ENCODE peak calls at places on chromosomes 7 and 10, in seven cellular contexts. T is K562, B is cardiac muscle cell, K is AG04449, S is endothelial cell of umbilical vein, R is sigmoid colon, O is brain microvascular endothelial cell. Z is an unnamed sample.

GRCh38 chr7:142607351-142607750 is 141.9 kb upstream of the PRSS1 start:
- DNase-seq in T (no peak), B (no peak), K (no peak), S (no peak), R (no peak), O (no peak), Z (no peak)

GRCh38 chr10:77737608-77738007 is 100.0 kb upstream of the KCNMA1 start:
- DNase-seq in T (no peak), B (peak), K (peak), S (peak), R (no peak), O (peak), Z (peak)

GRCh38 chr10:24966962-24967361 is 14.6 kb upstream of the PRTFDC1 start:
- DNase-seq in T (no peak), B (no peak), K (no peak), S (no peak), R (no peak), O (no peak), Z (no peak)

GRCh38 chr7:98518159-98518947 is 98.7 kb upstream of the NPTX2 start:
- DNase-seq in T (no peak), B (peak), K (no peak), S (no peak), R (peak), O (no peak), Z (no peak)

GRCh38 chr10:126373982-126374381 is 14.3 kb downstream of the ADAM12 start:
- DNase-seq in T (no peak), B (no peak), K (no peak), S (no peak), R (no peak), O (peak), Z (no peak)

GRCh38 chr7:138468244-138469123 is 8.4 kb downstream of the TRIM24 start:
- DNase-seq in T (no peak), B (peak), K (no peak), S (no peak), R (no peak), O (no peak), Z (no peak)

GRCh38 chr7:153550173-153550572 is 502.0 kb upstream of the DPP6 start:
- DNase-seq in T (no peak), B (no peak), K (no peak), S (no peak), R (no peak), O (no peak), Z (no peak)

GRCh38 chr7:28990200-28990960 is 32.2 kb upstream of the TRIL start:
- DNase-seq in T (no peak), B (peak), K (peak), S (no peak), R (no peak), O (peak), Z (no peak)

GRCh38 chr7:24728121-24728500 is 29.2 kb downstream of the GSDME start:
- DNase-seq in T (no peak), B (no peak), K (no peak), S (no peak), R (no peak), O (no peak), Z (no peak)

GRCh38 chr7:7585241-7585928 is 18.7 kb downstream of the MIOS start:
- DNase-seq in T (no peak), B (no peak), K (no peak), S (no peak), R (no peak), O (no peak), Z (no peak)

GRCh38 chr7:77827999-77828398 is 29.4 kb downstream of the PHTF2 start:
- DNase-seq in T (no peak), B (no peak), K (no peak), S (no peak), R (no peak), O (no peak), Z (no peak)

GRCh38 chr10:97015199-97015693 is 170.5 kb downstream of the SLIT1 start:
- DNase-seq in T (no peak), B (no peak), K (no peak), S (no peak), R (no peak), O (no peak), Z (no peak)

GRCh38 chr7:88429382-88429781 is 122.7 kb upstream of the STEAP4 start:
- DNase-seq in T (peak), B (no peak), K (no peak), S (peak), R (no peak), O (no peak), Z (peak)

GRCh38 chr7:27917774-27918314 is 177.9 kb downstream of the TAX1BP1 start:
- DNase-seq in T (no peak), B (peak), K (peak), S (peak), R (no peak), O (peak), Z (no peak)

GRCh38 chr10:45374451-45375052 is 536 bp downstream of the ALOX5 start:
- DNase-seq in T (no peak), B (no peak), K (no peak), S (no peak), R (no peak), O (no peak), Z (no peak)

GRCh38 chr7:117802660-117803059 is 70.6 kb downstream of the CTTNBP2 start:
- DNase-seq in T (no peak), B (no peak), K (no peak), S (no peak), R (no peak), O (no peak), Z (no peak)

GRCh38 chr7:76294344-76295024 is 8.0 kb upstream of the HSPB1 start:
- DNase-seq in T (peak), B (peak), K (peak), S (peak), R (peak), O (peak), Z (peak)

GRCh38 chr7:50613473-50613872 is 48.3 kb upstream of the DDC start:
- DNase-seq in T (no peak), B (no peak), K (no peak), S (no peak), R (no peak), O (no peak), Z (no peak)

GRCh38 chr7:901388-902154 is 25.2 kb downstream of the GET4 start:
- DNase-seq in T (peak), B (peak), K (no peak), S (peak), R (peak), O (peak), Z (peak)

GRCh38 chr7:31772211-31772610 is 85.2 kb downstream of the PPP1R17 start:
- DNase-seq in T (no peak), B (no peak), K (no peak), S (no peak), R (no peak), O (no peak), Z (no peak)

GRCh38 chr10:107666214-107666613 is 501.7 kb upstream of the SORCS1 start:
- DNase-seq in T (no peak), B (no peak), K (no peak), S (no peak), R (no peak), O (no peak), Z (no peak)

GRCh38 chr10:110615057-110615630 is 29.0 kb upstream of the RBM20 start:
- DNase-seq in T (no peak), B (no peak), K (no peak), S (no peak), R (no peak), O (no peak), Z (no peak)

GRCh38 chr7:108455833-108456677 is at the start of gene NRCAM:
- DNase-seq in T (peak), B (peak), K (no peak), S (peak), R (no peak), O (no peak), Z (no peak)

GRCh38 chr10:63273575-63273974 is 140.4 kb downstream of the NRBF2 start:
- DNase-seq in T (no peak), B (peak), K (no peak), S (peak), R (no peak), O (no peak), Z (no peak)

GRCh38 chr7:74324499-74325229 is 35.5 kb downstream of the CLIP2 start:
- DNase-seq in T (no peak), B (no peak), K (no peak), S (no peak), R (peak), O (no peak), Z (no peak)

GRCh38 chr10:30386801-30387588 is 37.9 kb upstream of the MTPAP start:
- DNase-seq in T (no peak), B (no peak), K (no peak), S (no peak), R (no peak), O (no peak), Z (no peak)

GRCh38 chr10:50361946-50362345 is 110.6 kb upstream of the ASAH2 start:
- DNase-seq in T (no peak), B (no peak), K (no peak), S (no peak), R (no peak), O (no peak), Z (no peak)

GRCh38 chr10:101060951-101061813 is 607 bp upstream of the KAZALD1 start:
- DNase-seq in T (peak), B (peak), K (peak), S (peak), R (peak), O (peak), Z (peak)

GRCh38 chr10:68826764-68827591 is at the start of gene STOX1:
- DNase-seq in T (peak), B (peak), K (no peak), S (peak), R (peak), O (peak), Z (peak)

GRCh38 chr10:45553613-45554012 is 119.0 kb downstream of the ZFAND4 start:
- DNase-seq in T (no peak), B (no peak), K (no peak), S (no peak), R (no peak), O (no peak), Z (no peak)

GRCh38 chr10:104274762-104275721 is 6.1 kb downstream of the GSTO2 start:
- DNase-seq in T (peak), B (peak), K (no peak), S (peak), R (no peak), O (no peak), Z (no peak)

GRCh38 chr7:97419898-97420297 is 302.4 kb downstream of the SDHAF3 start:
- DNase-seq in T (no peak), B (no peak), K (no peak), S (no peak), R (no peak), O (no peak), Z (no peak)

GRCh38 chr10:46229144-46229563 is 57.6 kb upstream of the ANTXRL start:
- DNase-seq in T (peak), B (peak), K (no peak), S (peak), R (no peak), O (no peak), Z (no peak)

GRCh38 chr10:43287056-43288007 is 20.5 kb upstream of the RASGEF1A start:
- DNase-seq in T (no peak), B (peak), K (no peak), S (peak), R (no peak), O (no peak), Z (no peak)

GRCh38 chr7:442457-442856 is 77.2 kb downstream of the PDGFA start:
- DNase-seq in T (no peak), B (no peak), K (no peak), S (no peak), R (no peak), O (no peak), Z (no peak)

GRCh38 chr10:11682896-11683295 is 59.3 kb upstream of the ECHDC3 start:
- DNase-seq in T (no peak), B (no peak), K (no peak), S (no peak), R (no peak), O (no peak), Z (peak)

GRCh38 chr7:76202666-76203030 is 952 bp downstream of the SRRM3 start:
- DNase-seq in T (no peak), B (no peak), K (no peak), S (no peak), R (no peak), O (no peak), Z (no peak)

GRCh38 chr7:47764746-47765145 is 182.8 kb upstream of the TNS3 start:
- DNase-seq in T (no peak), B (no peak), K (no peak), S (no peak), R (no peak), O (no peak), Z (no peak)

GRCh38 chr7:47763063-47763974 is 181.4 kb upstream of the TNS3 start:
- DNase-seq in T (no peak), B (peak), K (no peak), S (peak), R (no peak), O (peak), Z (no peak)

GRCh38 chr7:47759056-47759706 is 177.3 kb upstream of the TNS3 start:
- DNase-seq in T (no peak), B (peak), K (no peak), S (no peak), R (no peak), O (no peak), Z (no peak)

GRCh38 chr7:47762746-47763062 is 180.8 kb upstream of the TNS3 start:
- DNase-seq in T (no peak), B (no peak), K (no peak), S (no peak), R (no peak), O (no peak), Z (no peak)

DNA sequence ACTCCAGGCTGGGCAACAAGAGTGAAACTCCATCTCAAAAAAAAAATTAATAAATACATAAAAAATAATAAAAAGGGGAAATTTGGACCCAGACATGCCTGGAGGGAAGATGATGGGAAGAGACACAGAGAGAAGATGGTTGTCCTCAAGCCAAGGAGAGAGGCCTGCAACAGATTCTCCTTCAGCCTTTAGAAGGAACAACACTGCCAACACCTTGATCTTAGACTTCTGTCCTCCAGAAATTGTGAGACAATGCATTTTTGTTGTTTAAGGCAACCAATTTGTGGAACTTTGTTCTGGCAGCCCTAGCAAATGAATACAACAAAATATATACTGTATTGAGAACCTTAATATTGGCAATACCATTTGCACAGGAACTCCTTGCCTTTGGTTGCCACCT is 180.3 kb upstream of the TNS3 start:
- DNase-seq in T (no peak), B (no peak), K (no peak), S (no peak), R (no peak), O (no peak), Z (no peak)
- H3K4me3 ChIP-seq in T (no peak), B (no peak), K (no peak), S (no peak), R (no peak), O (no peak), Z (no peak)

DNA sequence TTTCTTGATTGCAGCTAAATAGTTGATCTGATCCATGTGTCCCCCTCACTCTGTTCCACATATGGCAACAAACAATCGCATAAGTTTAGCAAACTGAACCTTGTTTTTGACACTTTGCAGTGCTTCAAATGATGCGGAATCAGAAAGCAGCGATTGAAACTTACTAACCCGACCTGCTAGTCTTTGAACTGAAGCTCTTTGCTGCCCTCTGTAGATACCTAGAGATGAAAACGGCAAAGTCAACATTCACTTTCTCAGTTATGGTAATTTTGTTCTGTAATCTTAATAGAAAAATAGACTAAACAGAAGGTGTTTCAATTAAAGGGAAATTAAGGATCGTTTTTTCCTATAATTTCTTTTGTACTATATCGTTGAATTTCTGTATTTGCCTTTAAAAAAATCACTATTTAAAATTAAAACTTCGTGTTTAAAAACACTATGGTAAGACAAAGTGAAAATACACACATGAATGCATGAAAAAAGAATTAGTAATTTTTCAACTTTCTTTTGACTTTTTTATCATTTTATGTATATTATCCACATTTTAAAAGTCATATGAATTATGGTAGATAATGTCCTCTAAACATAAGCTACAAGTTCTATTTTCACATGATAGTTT is 276.5 kb downstream of the MAGI2 start:
- DNase-seq in T (no peak), B (peak), K (no peak), S (peak), R (no peak), O (peak), Z (no peak)
- H3K4me3 ChIP-seq in T (no peak), B (no peak), K (no peak), S (no peak), R (no peak), O (no peak), Z (no peak)

GRCh38 chr7:30102281-30102680 is 32.5 kb upstream of the MTURN start:
- DNase-seq in T (no peak), B (no peak), K (no peak), S (no peak), R (no peak), O (no peak), Z (no peak)
- H3K4me3 ChIP-seq in T (no peak), B (no peak), K (no peak), S (no peak), R (no peak), O (no peak), Z (no peak)

DNA sequence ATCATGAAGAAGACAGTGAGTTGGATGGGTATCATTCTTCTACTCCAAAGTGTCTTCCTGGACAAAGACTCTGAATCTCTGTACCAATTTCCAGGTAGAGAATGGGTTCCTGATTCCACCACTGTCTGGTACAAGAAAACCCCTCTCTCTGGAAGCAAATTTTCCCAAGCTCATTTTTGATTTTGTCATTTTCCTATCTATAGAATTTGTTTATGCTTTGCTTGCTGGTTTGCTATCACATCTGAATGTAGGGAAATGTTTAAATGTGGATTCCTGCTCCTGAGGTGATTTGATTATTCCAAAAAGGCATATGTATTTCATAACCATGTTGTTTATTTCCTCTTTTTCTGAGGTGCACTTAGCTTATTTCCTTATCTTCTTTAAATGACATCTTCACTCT is at the start of gene TAS2R16:
- DNase-seq in T (no peak), B (no peak), K (no peak), S (no peak), R (no peak), O (no peak), Z (no peak)
- H3K4me3 ChIP-seq in T (no peak), B (no peak), K (no peak), S (no peak), R (no peak), O (no peak), Z (no peak)

GRCh38 chr7:130908345-130909160 is 174.5 kb upstream of the KLF14 start:
- DNase-seq in T (no peak), B (no peak), K (no peak), S (no peak), R (no peak), O (no peak), Z (no peak)
- H3K4me3 ChIP-seq in T (no peak), B (no peak), K (peak), S (no peak), R (no peak), O (peak), Z (peak)